ENCODE peak calls at places on chromosomes 5 and 9, in five cellular contexts. W, H, E, N and J are unnamed samples.

GRCh38 chr5:110851357-110851756 is 112.5 kb downstream of the SLC25A46 start:
- DNase-seq in W (no peak), H (no peak), E (no peak), N (no peak), J (no peak)

GRCh38 chr9:85510830-85511504 is 230.8 kb downstream of the AGTPBP1 start:
- DNase-seq in W (no peak), H (no peak), E (no peak), N (no peak), J (no peak)

GRCh38 chr5:89756955-89757354 is 652.6 kb downstream of the CETN3 start:
- DNase-seq in W (no peak), H (no peak), E (no peak), N (no peak), J (no peak)

GRCh38 chr9:109599131-109599530 is 101.0 kb upstream of the PTPN3 start:
- DNase-seq in W (no peak), H (no peak), E (no peak), N (no peak), J (no peak)

GRCh38 chr9:87464110-87464991 is 33.3 kb upstream of the DAPK1 start:
- DNase-seq in W (no peak), H (no peak), E (no peak), N (no peak), J (peak; percentile 66)

GRCh38 chr5:175658299-175659145 is 651 bp downstream of the HRH2 start:
- DNase-seq in W (peak; percentile 12), H (no peak), E (no peak), N (peak; percentile 60), J (no peak)

GRCh38 chr5:115452791-115453190 is 91.8 kb downstream of the FEM1C start:
- DNase-seq in W (no peak), H (no peak), E (no peak), N (no peak), J (no peak)

GRCh38 chr5:83586874-83587776 is 115.6 kb downstream of the VCAN start:
- DNase-seq in W (no peak), H (no peak), E (no peak), N (no peak), J (no peak)

GRCh38 chr9:14293801-14294200 is 20.1 kb downstream of the NFIB start:
- DNase-seq in W (no peak), H (no peak), E (no peak), N (no peak), J (no peak)

GRCh38 chr5:91306497-91306896 is 76.6 kb downstream of the ARRDC3 start:
- DNase-seq in W (no peak), H (no peak), E (no peak), N (no peak), J (no peak)